ENCODE peak calls at places on chromosomes 2 and 18, in six cellular contexts. One of them, this sample, is unnamed.

GRCh38 chr2:188693111-188693510 is 281.1 kb upstream of the COL3A1 start:
- DNase-seq in lung: no peak
- DNase-seq in NAMALWA: no peak
- DNase-seq in Ammon's horn: no peak
- DNase-seq in HepG2: no peak
- DNase-seq in Right ventricle myocardium superior: no peak
- DNase-seq in this sample: no peak

GRCh38 chr2:102301867-102302362 is 9.4 kb upstream of the IL1RL1 start:
- DNase-seq in lung: no peak
- DNase-seq in NAMALWA: peak; percentile 34
- DNase-seq in Ammon's horn: no peak
- DNase-seq in HepG2: no peak
- DNase-seq in Right ventricle myocardium superior: no peak
- DNase-seq in this sample: peak; percentile 4

GRCh38 chr2:179302764-179303561 is 38.3 kb upstream of the SESTD1 start:
- DNase-seq in lung: no peak
- DNase-seq in NAMALWA: no peak
- DNase-seq in Ammon's horn: no peak
- DNase-seq in HepG2: no peak
- DNase-seq in Right ventricle myocardium superior: no peak
- DNase-seq in this sample: no peak

GRCh38 chr2:20977497-20977896 is 66.4 kb downstream of the APOB start:
- DNase-seq in lung: no peak
- DNase-seq in NAMALWA: no peak
- DNase-seq in Ammon's horn: no peak
- DNase-seq in HepG2: no peak
- DNase-seq in Right ventricle myocardium superior: no peak
- DNase-seq in this sample: no peak

GRCh38 chr2:199869653-199870052 is 18.7 kb upstream of the FTCDNL1 start:
- DNase-seq in lung: no peak
- DNase-seq in NAMALWA: no peak
- DNase-seq in Ammon's horn: no peak
- DNase-seq in HepG2: no peak
- DNase-seq in Right ventricle myocardium superior: no peak
- DNase-seq in this sample: no peak

GRCh38 chr18:54671291-54671881 is 80.3 kb downstream of the DYNAP start:
- DNase-seq in lung: no peak
- DNase-seq in NAMALWA: peak; percentile 74
- DNase-seq in Ammon's horn: peak; percentile 15
- DNase-seq in HepG2: peak; percentile 19
- DNase-seq in Right ventricle myocardium superior: no peak
- DNase-seq in this sample: peak; percentile 56

GRCh38 chr18:47999801-48000248 is 69.4 kb upstream of the SMAD2 start:
- DNase-seq in lung: no peak
- DNase-seq in NAMALWA: no peak
- DNase-seq in Ammon's horn: no peak
- DNase-seq in HepG2: no peak
- DNase-seq in Right ventricle myocardium superior: no peak
- DNase-seq in this sample: no peak

GRCh38 chr18:9947248-9947647 is 33.4 kb downstream of the VAPA start:
- DNase-seq in lung: no peak
- DNase-seq in NAMALWA: no peak
- DNase-seq in Ammon's horn: no peak
- DNase-seq in HepG2: no peak
- DNase-seq in Right ventricle myocardium superior: no peak
- DNase-seq in this sample: no peak

GRCh38 chr2:208792766-208793165 is 386.2 kb downstream of the PTH2R start:
- DNase-seq in lung: no peak
- DNase-seq in NAMALWA: no peak
- DNase-seq in Ammon's horn: no peak
- DNase-seq in HepG2: no peak
- DNase-seq in Right ventricle myocardium superior: no peak
- DNase-seq in this sample: no peak

GRCh38 chr18:68623342-68623741 is 91.6 kb downstream of the TMX3 start:
- DNase-seq in lung: no peak
- DNase-seq in NAMALWA: peak; percentile 69
- DNase-seq in Ammon's horn: peak; percentile 82
- DNase-seq in HepG2: peak; percentile 47
- DNase-seq in Right ventricle myocardium superior: no peak
- DNase-seq in this sample: peak; percentile 67

GRCh38 chr2:151638188-151638933 is 95.9 kb downstream of the NEB start:
- DNase-seq in lung: no peak
- DNase-seq in NAMALWA: peak; percentile 37
- DNase-seq in Ammon's horn: no peak
- DNase-seq in HepG2: peak; percentile 76
- DNase-seq in Right ventricle myocardium superior: no peak
- DNase-seq in this sample: peak; percentile 31